ENCODE peak calls at places on chromosomes 5 and 9, in four cellular contexts. W is HCT116, Q is GM12878, V is WTC11. H is an unnamed sample.

GRCh38 chr5:66646570-66646969 is 50.4 kb downstream of the MAST4 start:
- DNase-seq in W (no peak), Q (no peak), V (no peak), H (no peak)

GRCh38 chr5:72378636-72379289 is 58.6 kb downstream of the PTCD2 start:
- DNase-seq in W (no peak), Q (no peak), V (no peak), H (no peak)

GRCh38 chr5:173625686-173626500 is 9.4 kb upstream of the BOD1 start:
- DNase-seq in W (no peak), Q (no peak), V (no peak), H (peak)

GRCh38 chr5:116404001-116404400 is 170.6 kb downstream of the SEMA6A start:
- DNase-seq in W (no peak), Q (no peak), V (no peak), H (no peak)

GRCh38 chr9:10127867-10128266 is 484.9 kb downstream of the PTPRD start:
- DNase-seq in W (no peak), Q (no peak), V (no peak), H (no peak)

GRCh38 chr5:146048994-146049703 is 56.2 kb downstream of the PLAC8L1 start:
- DNase-seq in W (peak), Q (no peak), V (peak), H (peak)

GRCh38 chr5:176470539-176470938 is 22.4 kb downstream of the FAF2 start:
- DNase-seq in W (no peak), Q (no peak), V (no peak), H (no peak)

GRCh38 chr9:37410969-37411785 is 11.3 kb upstream of the GRHPR start:
- DNase-seq in W (no peak), Q (no peak), V (peak), H (no peak)

GRCh38 chr5:146751781-146752401 is 126.7 kb downstream of the PPP2R2B start:
- DNase-seq in W (no peak), Q (peak), V (no peak), H (no peak)

GRCh38 chr9:123725389-123725788 is 204.5 kb downstream of the DENND1A start:
- DNase-seq in W (no peak), Q (no peak), V (peak), H (no peak)

GRCh38 chr9:93582115-93582514 is 5.7 kb downstream of the PHF2 start:
- DNase-seq in W (no peak), Q (no peak), V (no peak), H (peak)

GRCh38 chr5:54517512-54518145 is at the start of gene SNX18:
- DNase-seq in W (peak), Q (peak), V (peak), H (peak)

GRCh38 chr9:110427497-110428104 is 89.9 kb upstream of the TXNDC8 start:
- DNase-seq in W (peak), Q (no peak), V (peak), H (peak)

GRCh38 chr9:21455320-21455719 is 15.1 kb downstream of the IFNA1 start:
- DNase-seq in W (peak), Q (no peak), V (peak), H (peak)

GRCh38 chr5:134577796-134578577 is 52.5 kb downstream of the JADE2 start:
- DNase-seq in W (peak), Q (no peak), V (peak), H (peak)

GRCh38 chr5:83559141-83559785 is 87.7 kb downstream of the VCAN start:
- DNase-seq in W (no peak), Q (no peak), V (no peak), H (no peak)

GRCh38 chr5:178205010-178205748 is 846 bp downstream of the HNRNPAB start:
- DNase-seq in W (no peak), Q (no peak), V (peak), H (peak)

GRCh38 chr5:151670074-151670686 is 16.5 kb downstream of the SPARC start:
- DNase-seq in W (no peak), Q (no peak), V (no peak), H (no peak)

GRCh38 chr5:23139338-23140171 is 286.4 kb upstream of the CDH12 start:
- DNase-seq in W (no peak), Q (no peak), V (no peak), H (peak)

GRCh38 chr9:136016221-136016881 is 55.2 kb upstream of the UBAC1 start:
- DNase-seq in W (no peak), Q (no peak), V (no peak), H (no peak)

GRCh38 chr5:120413706-120414105 is 50.4 kb upstream of the PRR16 start:
- DNase-seq in W (no peak), Q (no peak), V (no peak), H (no peak)

GRCh38 chr5:10366310-10367297 is 13.1 kb downstream of the MARCHF6 start:
- DNase-seq in W (no peak), Q (no peak), V (no peak), H (no peak)

GRCh38 chr5:139726248-139726647 is 69.4 kb upstream of the PSD2 start:
- DNase-seq in W (no peak), Q (no peak), V (no peak), H (no peak)

GRCh38 chr9:137240321-137240840 is 706 bp upstream of the TUBB4B start:
- DNase-seq in W (no peak), Q (no peak), V (peak), H (peak)

GRCh38 chr9:121876658-121877271 is 216.3 kb downstream of the TTLL11 start:
- DNase-seq in W (no peak), Q (no peak), V (no peak), H (no peak)

GRCh38 chr9:24245988-24246387 is 299.7 kb downstream of the IZUMO3 start:
- DNase-seq in W (peak), Q (no peak), V (no peak), H (peak)

GRCh38 chr9:92764381-92764987 is at the start of gene BICD2:
- DNase-seq in W (no peak), Q (no peak), V (no peak), H (no peak)

GRCh38 chr5:168382421-168382820 is 91.0 kb downstream of the WWC1 start:
- DNase-seq in W (no peak), Q (no peak), V (no peak), H (no peak)

GRCh38 chr5:68435611-68436010 is 220.1 kb downstream of the PIK3R1 start:
- DNase-seq in W (no peak), Q (no peak), V (no peak), H (peak)

GRCh38 chr5:45800331-45800730 is 104.2 kb upstream of the HCN1 start:
- DNase-seq in W (no peak), Q (no peak), V (no peak), H (no peak)

GRCh38 chr5:2295476-2295875 is 412.8 kb upstream of the IRX4 start:
- DNase-seq in W (no peak), Q (no peak), V (no peak), H (no peak)

GRCh38 chr5:92633821-92634220 is 947.2 kb downstream of the NR2F1-AS1 start:
- DNase-seq in W (no peak), Q (no peak), V (no peak), H (no peak)

GRCh38 chr5:92637960-92638359 is 943.1 kb downstream of the NR2F1-AS1 start:
- DNase-seq in W (no peak), Q (no peak), V (no peak), H (no peak)

GRCh38 chr5:92637247-92637646 is 943.8 kb downstream of the NR2F1-AS1 start:
- DNase-seq in W (no peak), Q (no peak), V (no peak), H (no peak)

GRCh38 chr5:92629574-92629973 is 951.4 kb downstream of the NR2F1-AS1 start:
- DNase-seq in W (no peak), Q (no peak), V (no peak), H (no peak)

GRCh38 chr5:92634883-92635282 is 946.1 kb downstream of the NR2F1-AS1 start:
- DNase-seq in W (no peak), Q (no peak), V (no peak), H (no peak)
- TF ChIP-seq MAX in W (no peak), Q (no peak), V (no peak), H (no peak)

DNA sequence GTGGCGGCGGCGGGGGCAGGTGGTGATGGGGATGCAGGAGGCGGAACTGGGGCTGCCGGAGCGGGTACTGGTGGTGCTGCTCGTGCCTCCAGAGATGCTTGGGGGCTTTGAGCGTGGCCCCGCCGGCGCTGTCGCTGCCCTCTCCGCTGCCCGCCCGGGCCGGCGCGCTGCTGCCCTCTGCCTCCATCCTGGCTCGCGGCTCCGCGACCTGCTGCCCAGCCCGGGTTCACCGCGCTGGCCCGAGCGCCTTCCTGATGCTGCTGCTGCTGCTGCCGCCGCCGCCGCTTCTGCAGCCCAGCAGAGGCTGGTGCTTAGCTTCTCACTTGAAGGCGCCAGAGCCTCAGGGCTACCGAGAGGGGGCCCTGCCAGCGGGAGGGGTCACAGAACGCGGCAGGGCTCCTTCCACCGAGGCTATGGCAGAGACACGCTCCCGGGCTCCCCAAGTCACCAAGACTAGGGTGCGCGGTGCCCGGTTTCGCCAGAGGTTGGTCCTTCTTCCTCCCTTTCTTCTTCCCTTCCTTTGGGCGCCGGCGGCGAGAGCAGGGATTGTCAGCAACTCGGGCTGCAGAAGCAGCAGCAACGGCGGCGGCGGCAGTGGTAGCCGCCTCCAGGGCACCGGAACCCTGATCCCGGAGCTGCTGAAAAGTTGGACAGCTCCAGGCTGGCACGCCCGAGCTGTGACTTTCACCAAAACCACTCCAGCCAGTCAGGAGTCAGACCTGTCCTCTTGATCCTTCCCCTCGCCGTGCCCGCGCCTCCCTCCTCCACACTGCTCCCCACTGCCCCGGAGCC is at the start of gene PDE4D:
- DNase-seq in W (no peak), Q (no peak), V (peak), H (no peak)
- TF ChIP-seq CTCF in W (no peak), Q (no peak), V (no peak), H (no peak)

DNA sequence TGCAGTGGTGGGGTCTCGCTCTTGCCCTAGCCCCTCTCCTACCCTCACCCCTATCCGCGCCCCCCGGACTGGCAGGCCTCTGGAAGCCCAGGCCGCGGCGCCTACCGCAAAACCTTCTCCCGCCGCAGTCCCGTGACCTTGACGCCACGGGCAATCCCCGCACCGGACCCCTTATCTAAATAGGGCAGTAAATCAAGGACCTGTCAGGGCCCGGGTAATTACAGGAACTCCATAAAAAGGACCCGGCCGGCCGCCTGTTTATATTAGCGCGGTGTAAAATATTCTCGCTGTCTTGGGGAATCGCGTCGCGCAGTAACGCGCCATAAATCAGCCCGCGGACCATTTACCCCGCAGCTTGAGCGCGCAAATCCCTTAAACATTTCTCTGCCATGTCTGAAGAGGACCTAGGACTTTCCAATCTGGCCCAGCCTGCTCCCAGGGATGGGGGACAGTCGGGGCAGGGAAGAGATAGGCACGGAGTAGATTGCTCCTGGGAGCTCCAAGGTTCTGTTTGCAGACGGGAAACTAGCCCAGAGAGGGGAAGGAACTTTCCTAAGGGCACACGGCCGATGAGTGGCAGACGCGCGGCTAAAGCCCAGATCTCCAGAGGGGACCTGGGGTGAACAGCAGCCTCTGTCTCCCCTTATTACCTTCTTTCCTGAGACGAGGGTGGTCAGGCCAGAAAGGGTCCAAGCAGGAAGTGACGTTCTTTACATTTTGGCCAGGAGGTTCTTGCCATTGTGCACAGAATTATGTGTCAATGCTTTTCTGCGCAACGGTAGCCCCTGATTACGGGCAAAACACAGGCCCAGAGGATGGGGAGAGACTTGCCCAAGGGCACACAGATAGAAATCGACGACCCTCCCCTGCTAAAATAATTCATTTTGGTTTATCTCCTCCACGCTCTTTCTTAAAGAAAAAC is 4.8 kb upstream of the HAND1 start:
- DNase-seq in W (no peak), Q (no peak), V (no peak), H (no peak)
- TF ChIP-seq MAX in W (no peak), Q (no peak), V (no peak), H (no peak)

GRCh38 chr5:149737355-149737754 is 7.2 kb downstream of the PPARGC1B start:
- DNase-seq in W (no peak), Q (no peak), V (no peak), H (no peak)
- TF ChIP-seq CTCF in W (no peak), Q (no peak), V (no peak), H (no peak)

GRCh38 chr9:96121162-96121561 is 180.8 kb downstream of the HSD17B3 start:
- DNase-seq in W (no peak), Q (no peak), V (no peak), H (peak)
- TF ChIP-seq MAX in W (no peak), Q (no peak), V (no peak), H (no peak)

GRCh38 chr9:11319477-11320060 is 706.8 kb upstream of the PTPRD start:
- DNase-seq in W (no peak), Q (no peak), V (peak), H (peak)
- TF ChIP-seq CTCF in W (peak), Q (peak), V (peak), H (peak)

GRCh38 chr9:112072721-112073553 is 102.2 kb downstream of the SUSD1 start:
- DNase-seq in W (no peak), Q (no peak), V (no peak), H (no peak)
- TF ChIP-seq MAX in W (no peak), Q (no peak), V (no peak), H (no peak)

GRCh38 chr5:5181650-5182324 is 41.7 kb downstream of the ADAMTS16 start:
- DNase-seq in W (no peak), Q (no peak), V (no peak), H (no peak)
- TF ChIP-seq CTCF in W (no peak), Q (no peak), V (no peak), H (no peak)

GRCh38 chr9:88925471-88925870 is 65.8 kb upstream of the S1PR3 start:
- DNase-seq in W (no peak), Q (no peak), V (no peak), H (peak)

GRCh38 chr9:88927510-88927909 is 63.8 kb upstream of the S1PR3 start:
- DNase-seq in W (no peak), Q (no peak), V (no peak), H (peak)

GRCh38 chr9:88920645-88921044 is 70.6 kb upstream of the S1PR3 start:
- DNase-seq in W (no peak), Q (no peak), V (no peak), H (no peak)

GRCh38 chr9:88922091-88922490 is 69.2 kb upstream of the S1PR3 start:
- DNase-seq in W (no peak), Q (peak), V (no peak), H (peak)

DNA sequence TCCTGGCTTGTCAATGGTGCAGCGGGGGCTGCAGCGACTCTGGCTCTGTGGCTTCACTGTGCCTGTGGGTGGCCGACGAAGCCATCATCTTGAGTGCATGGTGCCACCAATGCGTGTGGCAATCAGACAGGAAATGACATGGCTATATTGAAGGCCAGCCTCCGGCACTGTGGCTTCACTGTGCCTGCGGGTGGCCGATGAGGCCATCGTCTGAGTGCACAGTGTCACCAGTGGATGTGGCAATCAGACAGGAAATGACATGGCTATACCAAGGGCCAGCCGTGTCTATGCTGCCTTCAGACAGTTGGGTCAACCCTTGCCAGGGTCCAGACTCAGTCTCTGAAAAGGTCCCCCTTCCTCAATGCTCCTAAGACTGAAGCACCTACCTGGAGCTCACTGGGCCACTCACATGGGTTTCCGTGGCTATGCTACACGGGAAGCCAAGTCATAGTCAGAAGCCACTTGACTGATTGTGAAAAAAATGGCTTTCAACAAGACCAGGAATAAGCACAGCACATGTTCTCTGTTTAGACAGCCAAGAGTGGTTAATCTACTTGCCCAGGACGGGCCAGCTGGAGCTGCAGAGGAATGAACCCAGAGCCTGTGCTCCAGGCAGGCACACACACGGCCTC is 67.5 kb upstream of the S1PR3 start:
- DNase-seq in W (no peak), Q (no peak), V (no peak), H (peak)
- TF ChIP-seq MAX in W (no peak), Q (no peak), V (no peak), H (peak)

DNA sequence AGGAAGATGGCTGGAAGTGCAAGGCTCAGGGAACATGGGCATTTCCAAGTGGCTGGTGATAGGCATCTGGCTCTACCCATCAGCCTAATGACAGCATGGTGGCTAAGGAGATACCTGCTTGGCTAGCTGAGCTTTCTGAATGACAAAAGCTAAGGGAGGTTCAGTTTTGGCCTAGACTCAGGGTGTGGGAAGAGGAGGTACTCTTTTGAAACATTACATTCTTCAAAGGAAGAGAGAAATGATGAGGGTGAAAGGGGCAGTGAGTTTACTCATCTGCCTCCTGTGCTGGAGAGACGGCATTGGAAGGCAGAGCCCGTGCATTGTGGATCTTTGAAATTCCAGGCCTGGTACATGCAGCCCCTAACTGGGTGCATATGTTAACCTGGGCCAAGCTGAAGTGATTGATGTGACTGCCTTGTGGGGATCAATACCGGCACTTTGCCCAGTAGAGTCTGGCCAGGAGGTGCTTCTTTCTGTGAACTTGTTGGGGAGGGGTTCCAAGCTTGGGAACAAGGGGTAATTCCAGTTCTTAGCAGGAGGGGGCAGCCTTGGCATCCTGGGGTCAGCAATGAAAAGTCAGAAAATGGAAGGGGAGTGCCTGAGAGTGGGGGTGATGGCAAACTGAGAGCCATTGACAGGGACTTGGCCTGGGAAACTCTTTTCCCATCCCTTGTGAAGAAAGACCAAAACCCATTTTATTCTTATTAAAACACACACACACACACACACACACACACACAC is 108.6 kb downstream of the ACER2 start:
- DNase-seq in W (no peak), Q (no peak), V (peak), H (peak)
- TF ChIP-seq CTCF in W (peak), Q (peak), V (peak), H (peak)